ENCODE peak calls at places on chromosome 17, in seven cellular contexts. G is NCI-H510A treated with DMSO at 0.1 percent for 48 hours; V is fibroblast of lung; W is substantia nigra; T is stimulated activated CD4-positive, alpha-beta T cell treated with anti-CD3 and anti-CD28 coated beads, Interleukin-15, amount 100 ng/mL, for 24 hours; Z is activated naive CD8-positive, alpha-beta T cell treated with anti-CD3 and anti-CD28 coated beads for 36 hours; M is AG09309. S is an unnamed sample.

GRCh38 chr17:71453876-71454422 is 666.9 kb upstream of the SOX9 start:
- DNase-seq in G (no peak), V (no peak), W (no peak), T (no peak), Z (no peak), M (no peak), S (no peak)

GRCh38 chr17:80374039-80374731 is 40.8 kb upstream of the ENDOV start:
- DNase-seq in G (no peak), V (no peak), W (no peak), T (no peak), Z (no peak), M (no peak), S (no peak)

GRCh38 chr17:31397256-31397939 is 5.9 kb downstream of the RAB11FIP4 start:
- DNase-seq in G (no peak), V (no peak), W (no peak), T (no peak), Z (no peak), M (no peak), S (no peak)

GRCh38 chr17:63932008-63932561 is at the start of gene CD79B:
- DNase-seq in G (no peak), V (no peak), W (no peak), T (peak; percentile 67), Z (peak; percentile 65), M (no peak), S (no peak)

GRCh38 chr17:47275245-47275984 is 21.8 kb downstream of the ITGB3 start:
- DNase-seq in G (peak; percentile 52), V (peak; percentile 93), W (no peak), T (no peak), Z (no peak), M (peak; percentile 77), S (peak; percentile 55)

GRCh38 chr17:34723875-34724274 is 144.5 kb downstream of the TMEM132E start:
- DNase-seq in G (no peak), V (no peak), W (no peak), T (no peak), Z (no peak), M (no peak), S (no peak)

GRCh38 chr17:54898576-54898975 is 2.1 kb upstream of the TOM1L1 start:
- DNase-seq in G (no peak), V (no peak), W (no peak), T (no peak), Z (no peak), M (no peak), S (no peak)

GRCh38 chr17:20127660-20128413 is 118.7 kb downstream of the SPECC1 start:
- DNase-seq in G (no peak), V (peak; percentile 93), W (no peak), T (no peak), Z (no peak), M (peak; percentile 17), S (no peak)

GRCh38 chr17:81958633-81959342 is 2.2 kb downstream of the NOTUM start:
- DNase-seq in G (no peak), V (no peak), W (no peak), T (no peak), Z (no peak), M (no peak), S (no peak)

GRCh38 chr17:48619821-48620496 is 4.9 kb upstream of the HOXB8 start:
- DNase-seq in G (no peak), V (no peak), W (no peak), T (no peak), Z (no peak), M (no peak), S (no peak)

GRCh38 chr17:1055751-1056645 is 59.1 kb downstream of the TIMM22 start:
- DNase-seq in G (no peak), V (peak; percentile 70), W (peak; percentile 48), T (peak; percentile 57), Z (peak; percentile 44), M (no peak), S (peak; percentile 73)

GRCh38 chr17:8221663-8222379 is 11.4 kb upstream of the AURKB start:
- DNase-seq in G (peak; percentile 92), V (peak; percentile 93), W (peak; percentile 79), T (peak; percentile 90), Z (peak; percentile 85), M (peak; percentile 67), S (peak; percentile 90)

GRCh38 chr17:80101946-80102706 is 745 bp downstream of the GAA start:
- DNase-seq in G (no peak), V (peak; percentile 54), W (no peak), T (no peak), Z (no peak), M (no peak), S (peak; percentile 12)

GRCh38 chr17:39122982-39123381 is 28.5 kb downstream of the PLXDC1 start:
- DNase-seq in G (no peak), V (no peak), W (no peak), T (no peak), Z (no peak), M (no peak), S (no peak)

GRCh38 chr17:77580956-77581355 is 377.5 kb upstream of the TNRC6C start:
- DNase-seq in G (no peak), V (no peak), W (no peak), T (no peak), Z (no peak), M (no peak), S (no peak)

GRCh38 chr17:20995873-20996723 is 46.7 kb downstream of the USP22 start:
- DNase-seq in G (no peak), V (no peak), W (no peak), T (no peak), Z (no peak), M (no peak), S (no peak)

GRCh38 chr17:78316115-78316866 is 43.6 kb downstream of the SOCS3 start:
- DNase-seq in G (no peak), V (no peak), W (no peak), T (no peak), Z (no peak), M (no peak), S (no peak)

GRCh38 chr17:12256380-12256995 is 235.8 kb downstream of the MAP2K4 start:
- DNase-seq in G (peak; percentile 20), V (peak; percentile 77), W (no peak), T (peak; percentile 15), Z (peak; percentile 3), M (peak; percentile 43), S (peak; percentile 60)

GRCh38 chr17:57913576-57914273 is 41.5 kb downstream of the CUEDC1 start:
- DNase-seq in G (no peak), V (no peak), W (no peak), T (no peak), Z (no peak), M (no peak), S (no peak)

GRCh38 chr17:27199948-27200347 is 94.0 kb upstream of the WSB1 start:
- DNase-seq in G (no peak), V (peak; percentile 18), W (no peak), T (no peak), Z (no peak), M (no peak), S (peak; percentile 73)

GRCh38 chr17:73799781-73800627 is 155.8 kb upstream of the SDK2 start:
- DNase-seq in G (no peak), V (peak; percentile 26), W (no peak), T (no peak), Z (no peak), M (no peak), S (no peak)

S was measured in lung microvascular endothelial cell.